ENCODE peak calls at places on chromosomes 16 and 17, in eight cellular contexts. G is uterus, J is OCI-LY7, Z is tibial artery, R is IMR-90, E is A673, H is neural progenitor cell, T is GM23338. Q is an unnamed sample.
A peak's percentile ranks its signal among the peaks of the same experiment; 100 is the strongest.

GRCh38 chr16:72609933-72610332 is 438.0 kb upstream of the PMFBP1 start:
- DNase-seq in T (no peak), Z (no peak), E (no peak), H (no peak), G (no peak), R (no peak), J (peak; percentile 10), Q (no peak)

GRCh38 chr17:39361064-39361463 is 40.4 kb downstream of the FBXL20 start:
- DNase-seq in G (no peak), H (no peak), T (no peak), J (no peak), Z (no peak), E (no peak), R (no peak), Q (no peak)

GRCh38 chr16:79609861-79610260 is 9.3 kb upstream of the MAF start:
- DNase-seq in R (no peak), T (no peak), H (no peak), Z (no peak), G (no peak), E (no peak), J (no peak), Q (no peak)

GRCh38 chr16:79439866-79440265 is 160.7 kb downstream of the MAF start:
- DNase-seq in Z (no peak), R (no peak), T (no peak), J (no peak), H (no peak), E (no peak), G (no peak), Q (no peak)

GRCh38 chr16:86398622-86399021 is 111.7 kb upstream of the FOXF1 start:
- DNase-seq in Z (no peak), R (peak; percentile 94), H (no peak), G (no peak), J (no peak), E (no peak), T (no peak), Q (no peak)

GRCh38 chr16:74888227-74888862 is 96.6 kb downstream of the WDR59 start:
- DNase-seq in T (no peak), Z (no peak), E (no peak), G (no peak), H (no peak), R (no peak), J (no peak), Q (no peak)

GRCh38 chr17:12647023-12647422 is 18.7 kb upstream of the MYOCD start:
- DNase-seq in H (no peak), R (no peak), Z (no peak), J (no peak), E (no peak), T (no peak), G (no peak), Q (no peak)

GRCh38 chr16:24883714-24884151 is 38.0 kb downstream of the SLC5A11 start:
- DNase-seq in J (peak; percentile 12), G (no peak), E (no peak), H (no peak), T (peak; percentile 45), R (no peak), Z (no peak), Q (no peak)

GRCh38 chr16:74480150-74481029 is 59.1 kb upstream of the CLEC18B start:
- DNase-seq in J (no peak), H (peak; percentile 26), E (peak; percentile 82), R (no peak), Z (no peak), G (no peak), T (no peak), Q (peak; percentile 99)

GRCh38 chr17:31825961-31826691 is 32.9 kb downstream of the COPRS start:
- DNase-seq in T (no peak), Z (peak; percentile 82), E (no peak), G (no peak), R (peak; percentile 34), H (no peak), J (no peak), Q (no peak)

GRCh38 chr17:37516131-37516561 is 26.5 kb downstream of the DUSP14 start:
- DNase-seq in J (no peak), T (no peak), G (no peak), E (no peak), Z (no peak), H (no peak), R (peak; percentile 50), Q (no peak)
- H3K36me3 ChIP-seq in J (peaks cover 89% of the 10 kb centered on the region), T (peaks cover 11% of the 10 kb centered on the region), G (no peaks in the 10 kb centered on the region), E (peaks cover 3% of the 10 kb centered on the region), Z (peaks cover 37% of the 10 kb centered on the region), H (no peaks in the 10 kb centered on the region), R (peaks cover 43% of the 10 kb centered on the region), Q (peaks cover 18% of the 10 kb centered on the region)

DNA sequence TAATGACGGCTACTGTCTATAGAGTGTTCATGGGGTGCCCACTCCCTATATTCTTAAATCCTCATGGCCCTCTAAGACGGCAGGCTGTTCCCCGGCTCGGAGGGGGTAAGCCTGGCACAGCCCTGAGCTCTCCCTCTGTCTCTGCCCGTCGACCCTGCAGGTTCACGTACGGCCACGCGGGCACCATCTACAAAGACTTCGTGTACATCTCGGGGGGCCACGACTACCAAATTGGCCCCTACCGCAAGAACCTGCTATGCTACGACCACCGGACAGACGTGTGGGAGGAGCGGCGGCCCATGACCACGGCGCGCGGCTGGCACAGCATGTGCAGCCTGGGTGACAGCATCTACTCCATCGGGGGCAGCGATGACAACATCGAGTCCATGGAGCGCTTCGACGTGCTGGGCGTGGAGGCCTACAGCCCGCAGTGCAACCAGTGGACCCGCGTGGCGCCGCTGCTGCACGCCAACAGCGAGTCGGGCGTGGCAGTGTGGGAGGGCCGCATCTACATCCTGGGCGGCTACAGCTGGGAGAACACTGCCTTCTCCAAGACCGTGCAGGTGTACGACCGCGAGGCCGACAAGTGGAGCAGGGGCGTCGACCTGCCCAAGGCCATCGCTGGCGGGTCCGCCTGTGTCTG is 13.2 kb downstream of the KLHL36 start:
- DNase-seq in H (no peak), T (no peak), E (no peak), J (no peak), G (no peak), R (no peak), Z (no peak), Q (no peak)
- H3K36me3 ChIP-seq in H (no peaks in the 10 kb centered on the region), T (peaks cover 4% of the 10 kb centered on the region), E (peaks cover 46% of the 10 kb centered on the region), J (peaks cover 97% of the 10 kb centered on the region), G (no peaks in the 10 kb centered on the region), R (peaks cover 77% of the 10 kb centered on the region), Z (peaks cover 62% of the 10 kb centered on the region), Q (peaks cover 21% of the 10 kb centered on the region)

GRCh38 chr16:4452674-4453073 is 21.8 kb downstream of the NMRAL1 start:
- DNase-seq in J (no peak), H (no peak), T (no peak), Z (no peak), R (no peak), G (no peak), E (no peak), Q (no peak)

GRCh38 chr16:4450921-4451619 is 23.4 kb downstream of the NMRAL1 start:
- DNase-seq in Z (no peak), E (peak; percentile 43), J (no peak), G (no peak), R (no peak), H (peak; percentile 16), T (peak; percentile 8), Q (no peak)

GRCh38 chr16:4454618-4455017 is 19.8 kb downstream of the NMRAL1 start:
- DNase-seq in E (no peak), J (no peak), R (no peak), Z (no peak), T (peak; percentile 59), H (peak; percentile 43), G (no peak), Q (no peak)

GRCh38 chr16:4455951-4456350 is 18.5 kb downstream of the NMRAL1 start:
- DNase-seq in E (no peak), H (no peak), T (no peak), R (no peak), G (no peak), J (no peak), Z (no peak), Q (no peak)

DNA sequence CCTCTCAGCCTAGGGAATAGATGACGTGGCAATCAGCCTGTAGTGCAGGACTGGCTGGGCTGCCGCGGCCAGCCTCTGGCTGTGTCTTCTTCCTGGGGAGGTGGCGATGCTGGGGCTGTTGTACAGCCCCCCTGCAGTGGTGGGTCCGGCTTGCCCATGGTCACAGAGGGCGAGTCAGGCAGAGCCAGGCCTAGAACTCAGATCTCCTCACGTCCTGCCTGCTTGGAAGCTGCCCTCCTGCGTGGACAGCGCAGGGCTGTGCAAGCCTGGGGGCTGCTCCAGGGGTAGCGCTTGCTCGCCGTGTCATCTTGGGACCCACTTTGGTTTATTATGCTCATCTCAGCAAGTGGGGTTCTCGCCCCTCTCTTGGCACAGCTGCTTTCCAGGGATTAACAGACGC is 19.3 kb downstream of the NMRAL1 start:
- DNase-seq in Z (no peak), J (no peak), H (no peak), R (no peak), T (no peak), G (no peak), E (no peak), Q (no peak)
- H3K36me3 ChIP-seq in Z (peaks cover 42% of the 10 kb centered on the region), J (peaks cover 96% of the 10 kb centered on the region), H (no peaks in the 10 kb centered on the region), R (peaks cover 47% of the 10 kb centered on the region), T (peaks cover 25% of the 10 kb centered on the region), G (no peaks in the 10 kb centered on the region), E (peaks cover 79% of the 10 kb centered on the region), Q (peaks cover 35% of the 10 kb centered on the region)

GRCh38 chr17:59723607-59724006 is 16.2 kb downstream of the VMP1 start:
- DNase-seq in H (no peak), G (no peak), T (no peak), E (no peak), J (no peak), Z (no peak), R (no peak), Q (peak; percentile 87)

GRCh38 chr17:59723041-59723440 is 15.6 kb downstream of the VMP1 start:
- DNase-seq in J (no peak), H (no peak), E (no peak), G (no peak), Z (no peak), T (no peak), R (no peak), Q (peak; percentile 24)

GRCh38 chr17:59725691-59726090 is 18.2 kb downstream of the VMP1 start:
- DNase-seq in H (no peak), R (no peak), Z (no peak), G (no peak), J (no peak), E (no peak), T (no peak), Q (no peak)

GRCh38 chr17:59730268-59730834 is 22.9 kb downstream of the VMP1 start:
- DNase-seq in E (no peak), T (no peak), J (no peak), H (no peak), Z (no peak), G (no peak), R (no peak), Q (no peak)

DNA sequence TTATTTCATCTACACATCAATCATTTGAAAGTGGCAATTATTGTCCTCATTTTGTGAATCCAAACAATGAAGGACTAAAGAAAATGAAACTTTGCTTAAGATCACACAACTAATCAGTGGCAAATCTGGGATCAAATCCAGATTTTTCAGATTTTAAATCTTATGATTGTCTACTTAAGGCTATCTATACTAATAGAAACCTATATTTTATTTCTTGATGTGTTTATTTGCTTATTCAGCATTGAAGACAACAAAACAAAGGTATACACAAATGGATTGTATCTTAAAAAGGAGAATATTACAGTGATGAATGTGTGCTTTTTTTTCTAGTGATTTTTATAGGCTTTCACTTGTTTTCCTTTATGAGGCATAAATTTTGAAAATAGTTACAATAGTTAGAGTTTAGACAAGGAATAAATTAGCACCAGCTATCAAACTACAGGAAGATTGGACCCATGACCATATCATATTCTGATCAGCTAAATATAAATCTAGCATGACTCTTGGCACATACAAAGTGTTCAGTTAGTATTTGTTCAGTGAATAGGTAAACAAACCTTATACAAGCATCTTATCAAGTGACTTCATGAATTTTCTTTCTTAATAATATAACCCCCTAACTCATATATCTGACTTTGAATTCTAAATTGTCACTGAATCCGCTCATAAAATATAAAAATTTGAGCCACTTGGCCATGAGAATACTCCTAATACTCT is 20.5 kb downstream of the VMP1 start:
- DNase-seq in H (no peak), T (no peak), R (no peak), E (no peak), G (no peak), Z (no peak), J (no peak), Q (no peak)
- H3K36me3 ChIP-seq in H (no peaks in the 10 kb centered on the region), T (no peaks in the 10 kb centered on the region), R (no peaks in the 10 kb centered on the region), E (no peaks in the 10 kb centered on the region), G (no peaks in the 10 kb centered on the region), Z (peaks cover 8% of the 10 kb centered on the region), J (no peaks in the 10 kb centered on the region), Q (no peaks in the 10 kb centered on the region)